ENCODE peak calls at places on chromosomes 7 and 10, in six cellular contexts. C is stimulated activated CD4-positive, alpha-beta T cell treated with anti-CD3 and anti-CD28 coated beads, Interleukin-1b, Interleukin-23, amount 100 ng/mL, for 4 hours; X is stimulated activated CD8-positive, alpha-beta memory T cell treated with anti-CD3 and anti-CD28 coated beads, Interleukin-15, amount 100 ng/mL, for 48 hours; R is lower leg skin; W is amygdala; F is A549. T is an unnamed sample.

GRCh38 chr7:65915921-65916657 is 43.2 kb downstream of the VKORC1L1 start:
- DNase-seq in C (no peak), X (no peak), R (no peak), F (no peak), W (no peak), T (no peak)

GRCh38 chr10:112000466-112000865 is 183.1 kb downstream of the GPAM start:
- DNase-seq in W (no peak), F (no peak), X (no peak), R (peak; percentile 46), C (no peak), T (no peak)

GRCh38 chr7:136074840-136075239 is 97.7 kb upstream of the MTPN start:
- DNase-seq in R (no peak), X (no peak), F (no peak), C (no peak), W (no peak), T (no peak)

GRCh38 chr7:46512901-46513431 is 591.9 kb upstream of the IGFBP3 start:
- DNase-seq in F (peak; percentile 90), W (no peak), R (no peak), X (no peak), C (no peak), T (no peak)

GRCh38 chr10:103881420-103882284 is 26.3 kb upstream of the SH3PXD2A start:
- DNase-seq in X (no peak), R (peak; percentile 68), W (no peak), C (no peak), F (no peak), T (no peak)

GRCh38 chr10:25017247-25017590 is 807 bp downstream of the THNSL1 start:
- DNase-seq in X (no peak), C (peak; percentile 3), F (no peak), W (no peak), R (peak; percentile 15), T (no peak)

GRCh38 chr7:11466517-11467105 is 365.4 kb downstream of the THSD7A start:
- DNase-seq in R (no peak), C (no peak), X (no peak), F (no peak), W (no peak), T (no peak)

GRCh38 chr7:49787980-49788379 is 14.5 kb downstream of the VWC2 start:
- DNase-seq in W (no peak), R (no peak), X (no peak), C (no peak), F (no peak), T (no peak)

GRCh38 chr7:104228442-104228841 is 20.6 kb upstream of the ORC5 start:
- DNase-seq in F (no peak), W (no peak), C (no peak), R (no peak), X (no peak), T (no peak)

GRCh38 chr10:34859170-34859569 is 44.1 kb upstream of the PARD3 start:
- DNase-seq in R (no peak), X (no peak), F (no peak), C (no peak), W (no peak), T (no peak)

GRCh38 chr10:57018452-57018851 is 657.4 kb upstream of the ZWINT start:
- DNase-seq in R (no peak), C (no peak), F (no peak), W (no peak), X (no peak), T (no peak)

GRCh38 chr7:155345490-155345889 is 47.8 kb downstream of the INSIG1 start:
- DNase-seq in X (no peak), R (no peak), W (no peak), C (no peak), F (no peak), T (no peak)

GRCh38 chr7:4076701-4077294 is 605.3 kb upstream of the FOXK1 start:
- DNase-seq in F (no peak), C (no peak), R (no peak), W (no peak), X (no peak), T (no peak)

T was measured in ovary.